ENCODE peak calls at places on chromosomes 4 and X, in nine cellular contexts. One of them, this sample, is unnamed.

GRCh38 chr4:144480068-144480467 is 165.9 kb upstream of the HHIP start:
- DNase-seq in fibroblast of lung: no peak
- DNase-seq in tibial artery: no peak
- DNase-seq in lower lobe of right lung: no peak
- DNase-seq in transverse colon: no peak
- DNase-seq in colonic mucosa: no peak
- DNase-seq in stomach: no peak
- DNase-seq in A549: no peak
- DNase-seq in uterus: no peak
- DNase-seq in this sample: no peak

GRCh38 chr4:153260152-153260551 is 55.9 kb downstream of the TRIM2 start:
- DNase-seq in fibroblast of lung: no peak
- DNase-seq in tibial artery: no peak
- DNase-seq in lower lobe of right lung: no peak
- DNase-seq in transverse colon: no peak
- DNase-seq in colonic mucosa: no peak
- DNase-seq in stomach: no peak
- DNase-seq in A549: no peak
- DNase-seq in uterus: no peak
- DNase-seq in this sample: no peak

GRCh38 chrX:6856471-6856870 is 291.0 kb upstream of the STS start:
- DNase-seq in fibroblast of lung: no peak
- DNase-seq in tibial artery: no peak
- DNase-seq in lower lobe of right lung: no peak
- DNase-seq in transverse colon: no peak
- DNase-seq in colonic mucosa: no peak
- DNase-seq in stomach: no peak
- DNase-seq in A549: no peak
- DNase-seq in uterus: no peak
- DNase-seq in this sample: no peak

GRCh38 chr4:10457255-10457801 is at the start of gene ZNF518B:
- DNase-seq in fibroblast of lung: peak; percentile 62
- DNase-seq in tibial artery: peak; percentile 67
- DNase-seq in lower lobe of right lung: peak; percentile 81
- DNase-seq in transverse colon: peak; percentile 69
- DNase-seq in colonic mucosa: peak; percentile 75
- DNase-seq in stomach: peak; percentile 67
- DNase-seq in A549: peak; percentile 52
- DNase-seq in uterus: peak; percentile 56
- DNase-seq in this sample: peak; percentile 62

GRCh38 chr4:14920237-14920636 is 82.0 kb upstream of the CPEB2 start:
- DNase-seq in fibroblast of lung: no peak
- DNase-seq in tibial artery: no peak
- DNase-seq in lower lobe of right lung: no peak
- DNase-seq in transverse colon: no peak
- DNase-seq in colonic mucosa: no peak
- DNase-seq in stomach: no peak
- DNase-seq in A549: no peak
- DNase-seq in uterus: no peak
- DNase-seq in this sample: no peak

GRCh38 chrX:49934148-49934547 is 11.8 kb downstream of the CLCN5 start:
- DNase-seq in fibroblast of lung: peak; percentile 23
- DNase-seq in tibial artery: no peak
- DNase-seq in lower lobe of right lung: no peak
- DNase-seq in transverse colon: no peak
- DNase-seq in colonic mucosa: no peak
- DNase-seq in stomach: no peak
- DNase-seq in A549: no peak
- DNase-seq in uterus: no peak
- DNase-seq in this sample: no peak

GRCh38 chrX:723781-724180 is 93.2 kb downstream of the SHOX start:
- DNase-seq in fibroblast of lung: no peak
- DNase-seq in tibial artery: no peak
- DNase-seq in lower lobe of right lung: no peak
- DNase-seq in transverse colon: no peak
- DNase-seq in colonic mucosa: no peak
- DNase-seq in stomach: no peak
- DNase-seq in A549: no peak
- DNase-seq in uterus: no peak
- DNase-seq in this sample: no peak

GRCh38 chr4:1910643-1911042 is 39.5 kb downstream of the NSD2 start:
- DNase-seq in fibroblast of lung: peak; percentile 77
- DNase-seq in tibial artery: no peak
- DNase-seq in lower lobe of right lung: no peak
- DNase-seq in transverse colon: peak; percentile 57
- DNase-seq in colonic mucosa: peak; percentile 55
- DNase-seq in stomach: peak; percentile 34
- DNase-seq in A549: peak; percentile 41
- DNase-seq in uterus: no peak
- DNase-seq in this sample: no peak

GRCh38 chr4:183256756-183257385 is 63.2 kb downstream of the CLDN22 start:
- DNase-seq in fibroblast of lung: peak; percentile 59
- DNase-seq in tibial artery: peak; percentile 70
- DNase-seq in lower lobe of right lung: peak; percentile 65
- DNase-seq in transverse colon: peak; percentile 38
- DNase-seq in colonic mucosa: no peak
- DNase-seq in stomach: peak; percentile 55
- DNase-seq in A549: peak; percentile 36
- DNase-seq in uterus: peak; percentile 47
- DNase-seq in this sample: no peak

GRCh38 chr4:21768349-21769310 is 179.9 kb downstream of the KCNIP4 start:
- DNase-seq in fibroblast of lung: peak; percentile 73
- DNase-seq in tibial artery: no peak
- DNase-seq in lower lobe of right lung: no peak
- DNase-seq in transverse colon: no peak
- DNase-seq in colonic mucosa: peak; percentile 24
- DNase-seq in stomach: no peak
- DNase-seq in A549: no peak
- DNase-seq in uterus: no peak
- DNase-seq in this sample: no peak

GRCh38 chrX:41491267-41492004 is 44.3 kb downstream of the NYX start:
- DNase-seq in fibroblast of lung: peak; percentile 97
- DNase-seq in tibial artery: no peak
- DNase-seq in lower lobe of right lung: no peak
- DNase-seq in transverse colon: no peak
- DNase-seq in colonic mucosa: no peak
- DNase-seq in stomach: no peak
- DNase-seq in A549: peak; percentile 33
- DNase-seq in uterus: no peak
- DNase-seq in this sample: peak; percentile 63

GRCh38 chr4:169583563-169583962 is 28.8 kb downstream of the NEK1 start:
- DNase-seq in fibroblast of lung: peak; percentile 75
- DNase-seq in tibial artery: no peak
- DNase-seq in lower lobe of right lung: no peak
- DNase-seq in transverse colon: no peak
- DNase-seq in colonic mucosa: no peak
- DNase-seq in stomach: no peak
- DNase-seq in A549: no peak
- DNase-seq in uterus: no peak
- DNase-seq in this sample: no peak

GRCh38 chrX:154046262-154046771 is 26.6 kb upstream of the IRAK1 start:
- DNase-seq in fibroblast of lung: peak; percentile 84
- DNase-seq in tibial artery: no peak
- DNase-seq in lower lobe of right lung: no peak
- DNase-seq in transverse colon: no peak
- DNase-seq in colonic mucosa: no peak
- DNase-seq in stomach: no peak
- DNase-seq in A549: peak; percentile 21
- DNase-seq in uterus: peak; percentile 43
- DNase-seq in this sample: peak; percentile 70

DNA sequence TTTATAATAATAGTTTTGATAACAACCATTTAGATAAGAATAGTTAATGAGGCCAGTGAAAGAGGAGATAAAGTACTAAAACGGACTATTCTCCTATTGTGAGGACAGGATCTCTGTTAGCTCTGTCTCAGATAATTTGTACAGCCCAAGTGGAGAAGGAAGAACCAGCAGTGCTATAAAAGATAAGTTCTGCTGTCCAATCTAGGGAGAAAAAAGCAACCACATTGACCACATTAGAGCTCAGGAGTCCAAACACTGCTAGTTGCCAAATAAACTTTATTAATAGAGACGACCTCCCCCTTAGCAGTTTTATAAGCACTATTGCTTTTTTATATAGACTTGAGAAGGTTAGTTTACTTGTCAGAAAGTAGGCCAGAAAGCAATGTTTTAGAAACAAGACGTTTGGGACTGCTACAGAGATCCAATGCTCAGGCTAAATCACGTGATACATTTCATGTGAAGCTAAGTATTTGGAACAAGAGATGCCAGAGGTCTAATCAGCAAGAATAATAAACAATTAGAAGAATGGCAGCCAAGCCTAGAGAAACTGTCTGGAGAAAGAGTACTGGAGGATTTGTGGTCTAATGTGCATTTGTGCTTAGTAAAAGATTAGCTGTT is 15.9 kb downstream of the IL15 start:
- DNase-seq in fibroblast of lung: peak; percentile 96
- DNase-seq in tibial artery: no peak
- DNase-seq in lower lobe of right lung: no peak
- DNase-seq in transverse colon: no peak
- DNase-seq in colonic mucosa: no peak
- DNase-seq in stomach: no peak
- DNase-seq in A549: no peak
- DNase-seq in uterus: no peak
- DNase-seq in this sample: no peak
- H3K27ac ChIP-seq in fibroblast of lung: no peak overlapping the region
- H3K27ac ChIP-seq in tibial artery: peak overlapping the region; percentile 79
- H3K27ac ChIP-seq in lower lobe of right lung: peak overlapping the region; percentile 19
- H3K27ac ChIP-seq in transverse colon: peak overlapping the region; percentile 53
- H3K27ac ChIP-seq in colonic mucosa: no peak overlapping the region
- H3K27ac ChIP-seq in stomach: no peak overlapping the region
- H3K27ac ChIP-seq in A549: peak overlapping the region; percentile 31
- H3K27ac ChIP-seq in uterus: peak overlapping the region; percentile 57
- H3K27ac ChIP-seq in this sample: peak overlapping the region; percentile 68

DNA sequence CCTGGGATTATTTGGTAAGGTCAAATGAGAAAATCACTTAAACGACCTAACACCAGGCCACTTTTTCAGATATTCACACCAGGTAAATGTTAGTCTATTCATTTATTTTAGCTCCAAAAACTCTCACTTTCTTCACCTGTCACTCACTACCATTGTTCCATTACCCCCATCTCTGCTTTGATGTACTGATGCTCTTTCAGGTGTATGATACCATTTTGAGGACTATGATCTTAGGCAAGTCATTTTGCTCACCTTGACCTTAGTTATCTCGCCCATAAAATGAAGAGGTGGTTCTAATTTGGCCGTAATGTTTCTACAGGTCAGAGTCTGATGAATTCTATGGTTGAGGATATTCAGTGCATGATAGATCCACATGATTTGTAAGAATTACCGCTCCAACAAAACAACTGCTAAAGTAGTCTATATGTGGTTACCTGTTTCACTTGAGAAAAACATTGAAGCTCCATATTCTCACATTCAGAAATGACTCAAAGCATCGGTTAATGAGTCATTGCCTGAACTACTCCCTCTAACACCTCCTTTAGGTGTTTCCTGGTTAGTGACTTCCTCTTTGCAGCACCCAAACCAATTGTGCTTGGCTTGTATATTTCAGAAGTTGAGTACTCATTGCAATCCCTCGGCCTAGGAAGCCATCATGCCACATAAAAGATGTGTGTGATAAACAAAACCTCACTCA is 4.5 kb downstream of the DTHD1 start:
- DNase-seq in fibroblast of lung: no peak
- DNase-seq in tibial artery: no peak
- DNase-seq in lower lobe of right lung: no peak
- DNase-seq in transverse colon: peak; percentile 9
- DNase-seq in colonic mucosa: peak; percentile 27
- DNase-seq in stomach: no peak
- DNase-seq in A549: no peak
- DNase-seq in uterus: no peak
- DNase-seq in this sample: no peak
- TF ChIP-seq CTCF in fibroblast of lung: no peak
- TF ChIP-seq CTCF in tibial artery: no peak
- TF ChIP-seq CTCF in lower lobe of right lung: no peak
- TF ChIP-seq CTCF in transverse colon: no peak
- TF ChIP-seq CTCF in colonic mucosa: no peak
- TF ChIP-seq CTCF in stomach: no peak
- TF ChIP-seq CTCF in A549: no peak
- TF ChIP-seq CTCF in uterus: no peak
- TF ChIP-seq CTCF in this sample: no peak

GRCh38 chrX:88146577-88146976 is 600.4 kb upstream of the CPXCR1 start:
- DNase-seq in fibroblast of lung: no peak
- DNase-seq in tibial artery: no peak
- DNase-seq in lower lobe of right lung: no peak
- DNase-seq in transverse colon: no peak
- DNase-seq in colonic mucosa: no peak
- DNase-seq in stomach: no peak
- DNase-seq in A549: no peak
- DNase-seq in uterus: no peak
- DNase-seq in this sample: no peak
- H3K4me3 ChIP-seq in fibroblast of lung: no peak overlapping the region
- H3K4me3 ChIP-seq in tibial artery: no peak overlapping the region
- H3K4me3 ChIP-seq in lower lobe of right lung: no peak overlapping the region
- H3K4me3 ChIP-seq in transverse colon: no peak overlapping the region
- H3K4me3 ChIP-seq in colonic mucosa: no peak overlapping the region
- H3K4me3 ChIP-seq in stomach: no peak overlapping the region
- H3K4me3 ChIP-seq in A549: no peak overlapping the region
- H3K4me3 ChIP-seq in uterus: no peak overlapping the region
- H3K4me3 ChIP-seq in this sample: no peak overlapping the region

GRCh38 chr4:78737951-78738350 is 38.2 kb upstream of the BMP2K start:
- DNase-seq in fibroblast of lung: no peak
- DNase-seq in tibial artery: no peak
- DNase-seq in lower lobe of right lung: no peak
- DNase-seq in transverse colon: no peak
- DNase-seq in colonic mucosa: no peak
- DNase-seq in stomach: no peak
- DNase-seq in A549: no peak
- DNase-seq in uterus: no peak
- DNase-seq in this sample: no peak

GRCh38 chr4:78737020-78737419 is 39.1 kb upstream of the BMP2K start:
- DNase-seq in fibroblast of lung: no peak
- DNase-seq in tibial artery: no peak
- DNase-seq in lower lobe of right lung: no peak
- DNase-seq in transverse colon: no peak
- DNase-seq in colonic mucosa: no peak
- DNase-seq in stomach: no peak
- DNase-seq in A549: no peak
- DNase-seq in uterus: no peak
- DNase-seq in this sample: no peak

GRCh38 chr4:78734451-78735003 is 41.6 kb upstream of the BMP2K start:
- DNase-seq in fibroblast of lung: no peak
- DNase-seq in tibial artery: no peak
- DNase-seq in lower lobe of right lung: no peak
- DNase-seq in transverse colon: no peak
- DNase-seq in colonic mucosa: no peak
- DNase-seq in stomach: no peak
- DNase-seq in A549: no peak
- DNase-seq in uterus: no peak
- DNase-seq in this sample: no peak

GRCh38 chr4:78732332-78733104 is 43.6 kb upstream of the BMP2K start:
- DNase-seq in fibroblast of lung: no peak
- DNase-seq in tibial artery: no peak
- DNase-seq in lower lobe of right lung: no peak
- DNase-seq in transverse colon: no peak
- DNase-seq in colonic mucosa: no peak
- DNase-seq in stomach: no peak
- DNase-seq in A549: no peak
- DNase-seq in uterus: no peak
- DNase-seq in this sample: no peak

DNA sequence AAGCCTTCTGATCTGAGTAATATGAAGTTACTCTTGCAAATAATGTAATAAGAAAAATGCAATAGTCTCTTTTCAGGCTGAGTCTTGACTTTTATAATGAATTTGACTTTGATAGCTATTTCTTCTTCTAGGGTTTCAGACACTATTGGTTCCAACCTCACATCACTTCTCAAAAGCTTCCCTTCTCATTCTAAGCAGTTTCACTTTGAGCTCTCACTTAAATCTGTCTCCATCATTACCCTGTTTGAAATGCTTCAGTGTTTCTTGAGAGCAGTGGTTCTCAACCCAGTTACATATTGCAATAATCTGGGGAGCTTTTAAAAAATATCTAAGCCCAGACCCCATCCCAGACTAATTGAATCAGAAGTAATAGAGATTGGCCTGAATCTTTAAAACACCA is 40.5 kb upstream of the BMP2K start:
- DNase-seq in fibroblast of lung: no peak
- DNase-seq in tibial artery: no peak
- DNase-seq in lower lobe of right lung: no peak
- DNase-seq in transverse colon: no peak
- DNase-seq in colonic mucosa: no peak
- DNase-seq in stomach: no peak
- DNase-seq in A549: no peak
- DNase-seq in uterus: no peak
- DNase-seq in this sample: no peak
- H3K27ac ChIP-seq in fibroblast of lung: no peak overlapping the region
- H3K27ac ChIP-seq in tibial artery: no peak overlapping the region
- H3K27ac ChIP-seq in lower lobe of right lung: no peak overlapping the region
- H3K27ac ChIP-seq in transverse colon: no peak overlapping the region
- H3K27ac ChIP-seq in colonic mucosa: no peak overlapping the region
- H3K27ac ChIP-seq in stomach: no peak overlapping the region
- H3K27ac ChIP-seq in A549: no peak overlapping the region
- H3K27ac ChIP-seq in uterus: no peak overlapping the region
- H3K27ac ChIP-seq in this sample: no peak overlapping the region

This sample was measured in right atrium auricular region.